ENCODE peak calls at places on chromosomes 7 and 10, in eight cellular contexts. G is cardiac muscle cell, S is esophagus squamous epithelium, Q is stomach, Z is type B pancreatic cell, R is heart right ventricle, C is GM20000, D is BE2C. N is an unnamed sample.

GRCh38 chr7:18623389-18623788 is 127.8 kb downstream of the HDAC9 start:
- DNase-seq in Q (no peak), G (no peak), R (no peak), Z (no peak), S (no peak), C (no peak), D (no peak), N (no peak)

GRCh38 chr7:151586531-151587270 is 67.0 kb upstream of the RHEB start:
- DNase-seq in R (no peak), C (no peak), G (no peak), Z (no peak), S (no peak), D (no peak), Q (no peak), N (no peak)

GRCh38 chr7:33933611-33934281 is 28.4 kb downstream of the BMPER start:
- DNase-seq in Q (no peak), D (peak), Z (no peak), C (no peak), G (no peak), R (no peak), S (no peak), N (no peak)

GRCh38 chr7:88344956-88345832 is 38.5 kb upstream of the STEAP4 start:
- DNase-seq in S (no peak), G (peak), Z (no peak), D (peak), C (peak), Q (peak), R (peak), N (peak)

GRCh38 chr10:75547391-75548298 is 116.2 kb downstream of the LRMDA start:
- DNase-seq in S (no peak), Q (no peak), D (no peak), G (peak), Z (no peak), R (no peak), C (no peak), N (no peak)

GRCh38 chr7:46079421-46079820 is 158.3 kb upstream of the IGFBP3 start:
- DNase-seq in Q (no peak), S (no peak), C (no peak), Z (no peak), D (no peak), G (no peak), R (no peak), N (no peak)

GRCh38 chr7:42722198-42722597 is 189.7 kb downstream of the C7orf25 start:
- DNase-seq in R (no peak), S (no peak), G (no peak), C (no peak), D (no peak), Q (no peak), Z (no peak), N (no peak)

GRCh38 chr7:105345725-105346124 is 43.0 kb downstream of the SRPK2 start:
- DNase-seq in C (no peak), Q (no peak), D (no peak), S (no peak), G (no peak), R (no peak), Z (no peak), N (no peak)

GRCh38 chr10:89389254-89389653 is 3.2 kb upstream of the IFIT1 start:
- DNase-seq in D (no peak), C (peak), Q (no peak), R (no peak), S (no peak), Z (no peak), G (no peak), N (no peak)

GRCh38 chr10:100038561-100039071 is 28.9 kb upstream of the DNMBP start:
- DNase-seq in G (no peak), R (peak), C (no peak), S (no peak), Z (no peak), Q (no peak), D (no peak), N (no peak)

GRCh38 chr10:21517134-21517982 is 8.1 kb downstream of the SKIDA1 start:
- DNase-seq in C (peak), D (peak), G (peak), R (peak), S (no peak), Q (peak), Z (no peak), N (peak)

GRCh38 chr10:97002670-97003069 is 170.6 kb downstream of the LCOR start:
- DNase-seq in G (no peak), Z (no peak), Q (no peak), S (no peak), C (no peak), D (no peak), R (no peak), N (no peak)

GRCh38 chr7:23093546-23093945 is 12.0 kb upstream of the KLHL7 start:
- DNase-seq in D (no peak), Z (no peak), S (no peak), R (no peak), Q (no peak), G (no peak), C (no peak), N (no peak)

GRCh38 chr10:38146579-38147333 is 52.6 kb downstream of the ZNF37A start:
- DNase-seq in R (no peak), C (no peak), Z (no peak), D (no peak), G (no peak), Q (no peak), S (no peak), N (no peak)

GRCh38 chr7:132380065-132380464 is 196.2 kb downstream of the PLXNA4 start:
- DNase-seq in D (no peak), S (no peak), Q (no peak), Z (no peak), R (peak), C (no peak), G (peak), N (no peak)

GRCh38 chr10:52215745-52216361 is 98.2 kb upstream of the DKK1 start:
- DNase-seq in R (peak), C (peak), S (no peak), Z (no peak), G (peak), D (peak), Q (peak), N (peak)

GRCh38 chr7:102431617-102432298 is 1.6 kb upstream of the ORAI2 start:
- DNase-seq in S (no peak), C (peak), G (peak), D (no peak), Z (no peak), Q (no peak), R (no peak), N (no peak)

GRCh38 chr7:85405016-85405415 is 218.2 kb upstream of the SEMA3D start:
- DNase-seq in Q (no peak), Z (no peak), C (no peak), G (no peak), S (no peak), D (no peak), R (no peak), N (no peak)

GRCh38 chr10:4246881-4247358 is 461.9 kb upstream of the KLF6 start:
- DNase-seq in C (no peak), Z (no peak), R (no peak), D (no peak), Q (no peak), S (no peak), G (no peak), N (no peak)

GRCh38 chr7:29987821-29988317 is 1.7 kb downstream of the SCRN1 start:
- DNase-seq in S (no peak), Z (no peak), C (peak), R (no peak), G (no peak), D (no peak), Q (no peak), N (no peak)

GRCh38 chr7:93011351-93012294 is 106.2 kb downstream of the SAMD9 start:
- DNase-seq in G (no peak), Q (no peak), D (no peak), R (no peak), C (no peak), S (no peak), Z (no peak), N (no peak)

GRCh38 chr10:115963848-115964247 is 309.2 kb downstream of the GFRA1 start:
- DNase-seq in R (no peak), C (no peak), Z (no peak), G (no peak), S (no peak), D (no peak), Q (no peak), N (no peak)

GRCh38 chr10:114403545-114404161 is 649 bp downstream of the AFAP1L2 start:
- DNase-seq in D (no peak), Q (no peak), G (peak), Z (no peak), R (no peak), C (peak), S (no peak), N (peak)

GRCh38 chr10:75083972-75084833 is 27.3 kb upstream of the SAMD8 start:
- DNase-seq in R (no peak), C (no peak), D (peak), Z (no peak), S (no peak), G (no peak), Q (no peak), N (no peak)

GRCh38 chr10:59536576-59537014 is 173.1 kb downstream of the SLC16A9 start:
- DNase-seq in Q (no peak), C (no peak), D (peak), G (peak), Z (no peak), S (no peak), R (peak), N (peak)

GRCh38 chr7:1220958-1221745 is 11.5 kb upstream of the UNCX start:
- DNase-seq in D (no peak), G (no peak), R (no peak), C (no peak), Q (no peak), Z (no peak), S (no peak), N (no peak)

GRCh38 chr10:88019753-88020152 is 156.3 kb downstream of the PTEN start:
- DNase-seq in G (no peak), D (no peak), C (no peak), Z (no peak), R (no peak), S (no peak), Q (no peak), N (no peak)

GRCh38 chr7:73850781-73851207 is 8.5 kb upstream of the METTL27 start:
- DNase-seq in R (no peak), D (no peak), C (no peak), G (no peak), S (no peak), Q (no peak), Z (no peak), N (no peak)

GRCh38 chr10:96606216-96606615 is 19.4 kb upstream of the TM9SF3 start:
- DNase-seq in G (no peak), R (no peak), Z (no peak), D (no peak), C (no peak), Q (no peak), S (no peak), N (no peak)

GRCh38 chr10:49745756-49746155 is 16.4 kb downstream of the OGDHL start:
- DNase-seq in G (no peak), D (no peak), Q (peak), R (no peak), C (no peak), S (no peak), Z (no peak), N (no peak)

GRCh38 chr7:139777304-139777890 is 401 bp downstream of the HIPK2 start:
- DNase-seq in R (no peak), S (no peak), Q (peak), Z (peak), G (peak), D (peak), C (peak), N (peak)

GRCh38 chr7:132075573-132075972 is 500.7 kb downstream of the PLXNA4 start:
- DNase-seq in D (peak), C (no peak), S (no peak), Q (no peak), R (no peak), G (no peak), Z (no peak), N (peak)

GRCh38 chr10:48678041-48678440 is 6.6 kb upstream of the WDFY4 start:
- DNase-seq in D (no peak), C (no peak), G (no peak), R (no peak), Q (no peak), S (no peak), Z (no peak), N (no peak)

GRCh38 chr10:82176571-82176970 is 301.6 kb downstream of the NRG3 start:
- DNase-seq in C (no peak), S (no peak), Q (no peak), D (no peak), R (no peak), G (no peak), Z (no peak), N (no peak)

GRCh38 chr7:139389091-139389490 is 29.4 kb downstream of the LUC7L2 start:
- DNase-seq in D (no peak), R (no peak), G (no peak), S (no peak), Z (no peak), C (no peak), Q (no peak), N (no peak)

GRCh38 chr7:102843850-102844249 is 69.0 kb upstream of the LRRC17 start:
- DNase-seq in D (no peak), R (no peak), C (peak), S (no peak), Q (no peak), G (no peak), Z (no peak), N (no peak)

DNA sequence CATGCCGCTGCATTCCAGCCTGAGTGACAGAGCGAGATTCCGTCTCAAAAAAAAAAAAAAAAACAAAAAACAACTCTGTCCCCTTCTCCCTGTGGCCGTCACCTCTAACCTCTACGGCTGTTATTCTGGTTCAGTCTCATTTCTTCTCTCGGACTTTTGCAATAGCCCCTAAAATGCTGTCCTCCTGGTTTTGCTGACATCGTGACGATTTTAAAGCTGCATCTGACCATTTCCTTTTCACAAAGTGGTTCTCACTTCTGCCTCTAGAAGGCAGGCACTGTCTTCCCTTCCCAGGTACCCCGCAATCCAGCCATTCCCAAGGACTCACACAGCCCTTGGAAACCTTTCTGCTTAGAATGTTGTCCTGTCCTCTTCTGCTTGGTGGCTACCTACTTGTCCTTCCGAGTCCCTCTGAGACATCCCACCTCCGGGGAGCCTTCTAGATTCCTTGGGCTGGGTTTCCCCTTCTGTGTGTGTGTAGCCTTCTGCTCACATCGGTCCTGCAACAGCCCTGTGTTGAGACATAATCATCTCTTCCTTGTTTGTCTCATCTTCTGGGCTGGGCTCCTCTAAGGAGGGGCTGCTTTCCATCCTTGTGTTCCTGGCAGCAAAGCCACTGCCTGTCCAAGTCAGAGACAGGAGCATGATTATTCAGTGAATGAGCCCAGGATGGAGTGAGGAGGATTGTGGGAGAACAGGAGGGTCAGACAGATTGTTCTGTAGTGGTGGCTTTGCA is 83.1 kb downstream of the GRK5 start:
- DNase-seq in Z (no peak), D (no peak), S (no peak), G (no peak), C (no peak), Q (no peak), R (peak), N (no peak)
- TF ChIP-seq CTCF in Z (no peak), D (peak), S (no peak), G (no peak), C (no peak), Q (no peak), R (peak), N (no peak)

DNA sequence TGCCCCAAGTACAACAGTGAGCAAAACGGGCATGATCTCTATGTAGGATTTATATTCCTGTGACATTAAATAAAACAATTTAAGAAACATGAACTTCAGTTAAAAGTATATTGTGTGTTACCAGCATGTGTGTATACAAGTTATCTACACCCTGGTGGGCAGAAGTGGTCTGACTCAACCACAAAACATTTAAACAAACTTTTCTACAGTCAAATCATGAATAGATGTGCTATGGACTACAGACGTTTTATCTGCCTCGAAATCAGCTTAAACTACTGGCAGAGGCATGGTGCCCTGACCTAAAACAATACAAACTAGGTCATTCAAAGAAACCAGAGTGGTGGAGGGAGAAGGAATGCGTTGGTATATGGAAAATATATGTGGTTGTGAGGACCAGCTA is 3.6 kb downstream of the ARL3 start:
- DNase-seq in D (no peak), R (no peak), C (no peak), G (no peak), Z (peak), S (no peak), Q (no peak), N (no peak)
- TF ChIP-seq CTCF in D (no peak), R (no peak), C (no peak), G (no peak), Z (peak), S (no peak), Q (no peak), N (no peak)

DNA sequence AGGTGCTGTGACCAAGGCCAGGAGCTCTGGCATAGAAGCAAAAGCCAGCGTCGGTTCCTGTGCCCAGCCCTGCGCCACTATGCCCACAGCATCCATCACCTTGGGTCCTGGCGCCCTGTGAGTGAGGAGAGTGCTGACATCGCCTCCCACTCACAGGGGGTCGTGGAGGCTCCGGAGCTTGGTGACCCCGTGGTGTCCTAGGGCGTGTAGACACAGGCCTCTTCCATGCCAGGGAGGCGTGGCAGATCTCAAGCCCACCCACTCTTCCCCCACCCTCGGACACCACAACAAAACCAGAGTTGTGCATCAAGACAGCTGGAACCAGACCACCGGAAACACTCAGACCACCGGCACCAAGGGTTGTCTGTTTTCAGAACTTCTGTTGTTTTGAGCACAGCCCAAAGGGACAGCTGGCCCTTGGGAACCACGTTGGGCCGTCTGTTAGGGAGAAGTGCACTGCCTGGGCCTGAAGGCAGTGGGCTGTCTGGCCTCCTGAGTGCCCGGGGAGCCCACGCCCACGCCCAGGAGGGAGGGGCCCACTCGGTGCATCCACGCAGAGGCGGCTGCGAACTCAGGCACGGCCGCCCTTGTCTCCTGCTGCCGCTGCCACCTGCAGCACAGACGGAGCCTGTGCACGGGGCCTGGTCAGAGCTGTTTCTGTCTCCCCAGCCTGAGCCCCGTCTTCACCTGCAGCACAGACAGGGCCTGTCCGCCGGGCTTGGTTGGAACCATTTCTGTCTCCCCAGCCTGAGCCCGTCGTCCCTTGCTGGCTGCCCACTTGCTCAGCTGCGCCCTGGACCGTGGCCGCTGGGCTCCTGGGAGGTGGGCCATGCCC is 106.3 kb downstream of the INPP5A start:
- DNase-seq in G (no peak), R (no peak), C (no peak), Z (no peak), Q (no peak), D (no peak), S (no peak), N (no peak)
- TF ChIP-seq CTCF in G (no peak), R (no peak), C (no peak), Z (peak), Q (no peak), D (no peak), S (no peak), N (no peak)

GRCh38 chr7:150404785-150405583 is 25.9 kb downstream of the ZNF775 start:
- DNase-seq in C (peak), G (peak), Q (peak), S (peak), R (peak), D (peak), Z (peak), N (peak)
- TF ChIP-seq CTCF in C (peak), G (peak), Q (no peak), S (no peak), R (peak), D (no peak), Z (peak), N (peak)

GRCh38 chr10:86665218-86665607 is 3.1 kb upstream of the LDB3 start:
- DNase-seq in Z (no peak), D (no peak), C (no peak), G (no peak), Q (no peak), R (no peak), S (no peak), N (no peak)

GRCh38 chr10:86663046-86663345 is 5.3 kb upstream of the LDB3 start:
- DNase-seq in R (no peak), S (no peak), C (no peak), G (no peak), Z (no peak), D (no peak), Q (no peak), N (no peak)

GRCh38 chr10:86663576-86664369 is 4.5 kb upstream of the LDB3 start:
- DNase-seq in Q (no peak), Z (no peak), R (no peak), S (no peak), G (no peak), D (no peak), C (no peak), N (no peak)

GRCh38 chr10:86665868-86666267 is 2.4 kb upstream of the LDB3 start:
- DNase-seq in Z (no peak), C (no peak), R (peak), S (no peak), G (peak), Q (no peak), D (peak), N (no peak)

DNA sequence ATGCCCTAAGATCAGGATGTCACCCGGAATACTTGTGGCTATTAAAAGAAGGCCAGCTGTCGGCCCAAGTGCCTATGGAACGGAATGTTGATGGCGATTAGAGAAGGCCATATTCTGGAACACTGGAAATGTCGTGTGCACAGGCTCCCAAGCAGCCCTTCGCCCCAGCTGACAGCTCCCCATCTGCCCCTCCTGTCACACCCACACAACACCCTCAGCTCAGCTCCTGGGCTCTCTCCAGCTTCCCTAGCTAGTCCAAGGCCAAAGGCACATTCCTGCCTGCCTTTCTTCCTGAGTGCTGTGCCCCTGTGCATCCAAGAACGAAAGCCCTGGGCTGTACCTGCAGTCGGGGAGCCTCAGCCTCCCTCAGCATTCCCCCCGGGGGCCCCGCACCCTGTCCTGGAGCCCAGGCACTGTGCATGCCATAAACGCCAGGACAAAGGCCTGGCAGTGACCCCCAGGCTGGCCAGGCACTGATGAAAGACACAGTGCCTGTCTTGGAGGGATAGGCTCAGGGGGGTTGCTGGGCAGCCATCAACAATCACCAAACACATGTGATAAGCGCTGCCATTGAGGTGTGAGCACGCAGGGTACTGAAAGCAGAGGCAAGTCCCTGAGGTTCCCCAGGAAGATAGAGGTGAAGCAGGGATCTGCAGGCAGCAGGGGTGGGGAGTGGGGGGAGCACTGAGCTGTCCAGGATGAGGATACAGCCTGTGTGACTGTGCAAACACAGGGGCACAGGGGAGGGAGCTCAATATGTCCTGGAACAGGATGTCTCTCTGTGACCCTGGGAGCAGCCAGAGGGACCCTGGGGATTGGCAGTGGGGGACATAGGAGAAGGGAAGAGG is 3.7 kb upstream of the LDB3 start:
- DNase-seq in D (no peak), S (no peak), Z (no peak), C (no peak), G (peak), R (peak), Q (no peak), N (no peak)
- TF ChIP-seq CTCF in D (no peak), S (no peak), Z (no peak), C (no peak), G (no peak), R (no peak), Q (no peak), N (no peak)

GRCh38 chr7:24916463-24917040 is 63.4 kb downstream of the OSBPL3 start:
- DNase-seq in S (no peak), Z (no peak), G (no peak), D (no peak), C (no peak), Q (no peak), R (no peak), N (no peak)
- TF ChIP-seq CTCF in S (no peak), Z (no peak), G (no peak), D (no peak), C (no peak), Q (no peak), R (no peak), N (no peak)

N was measured in endothelial cell.